ENCODE peak calls at places on chromosomes 12 and 14, in six cellular contexts. F is activated gamma-delta T cell; D is NAMALWA; C is fibroblast of villous mesenchyme; P is SIG-M5; W is stimulated activated CD4-positive, alpha-beta T cell treated with anti-CD3 and anti-CD28 coated beads, Interleukin-4, amount 100 ng/mL, for 1 hour. N is an unnamed sample.

GRCh38 chr12:10395390-10395998 is 5.7 kb upstream of the KLRK1 start:
- DNase-seq in F (no peak), D (peak; percentile 81), C (peak; percentile 94), P (peak; percentile 89), W (no peak), N (no peak)

GRCh38 chr12:65822732-65823480 is 1.4 kb upstream of the HMGA2 start:
- DNase-seq in F (no peak), D (no peak), C (peak; percentile 83), P (no peak), W (no peak), N (no peak)

GRCh38 chr14:64410084-64410774 is 22.1 kb downstream of the MTHFD1 start:
- DNase-seq in F (no peak), D (no peak), C (peak; percentile 49), P (no peak), W (no peak), N (no peak)

GRCh38 chr12:21183721-21184275 is 52.8 kb downstream of the SLCO1B1 start:
- DNase-seq in F (no peak), D (no peak), C (no peak), P (no peak), W (no peak), N (no peak)

GRCh38 chr12:128455849-128456248 is 188.9 kb downstream of the TMEM132C start:
- DNase-seq in F (no peak), D (no peak), C (peak; percentile 7), P (no peak), W (no peak), N (no peak)

GRCh38 chr14:60348211-60348610 is 99.2 kb downstream of the PPM1A start:
- DNase-seq in F (no peak), D (no peak), C (no peak), P (no peak), W (no peak), N (no peak)

GRCh38 chr14:54762296-54762695 is 140.3 kb downstream of the GCH1 start:
- DNase-seq in F (no peak), D (no peak), C (peak; percentile 25), P (no peak), W (no peak), N (no peak)

GRCh38 chr12:53252349-53252916 is 15.7 kb upstream of the ESPL1 start:
- DNase-seq in F (no peak), D (no peak), C (no peak), P (no peak), W (no peak), N (no peak)

GRCh38 chr14:89303452-89304435 is 113.3 kb downstream of the FOXN3 start:
- DNase-seq in F (no peak), D (peak; percentile 94), C (peak; percentile 97), P (peak; percentile 75), W (no peak), N (no peak)

GRCh38 chr12:43294881-43295280 is 257.1 kb downstream of the ADAMTS20 start:
- DNase-seq in F (no peak), D (no peak), C (no peak), P (no peak), W (no peak), N (no peak)

GRCh38 chr14:89616425-89617141 is 199.6 kb upstream of the FOXN3 start:
- DNase-seq in F (no peak), D (peak; percentile 13), C (peak; percentile 67), P (no peak), W (no peak), N (peak; percentile 71)

GRCh38 chr12:94942663-94943062 is 60.8 kb downstream of the NDUFA12 start:
- DNase-seq in F (no peak), D (no peak), C (no peak), P (no peak), W (no peak), N (no peak)

GRCh38 chr12:68175566-68176033 is 16.1 kb upstream of the IFNG start:
- DNase-seq in F (no peak), D (peak; percentile 62), C (no peak), P (no peak), W (peak; percentile 36), N (peak; percentile 81)

GRCh38 chr14:103078420-103078749 is 5.6 kb upstream of the LBHD2 start:
- DNase-seq in F (no peak), D (peak; percentile 87), C (peak; percentile 84), P (no peak), W (peak; percentile 71), N (peak; percentile 91)

GRCh38 chr12:67827820-67828383 is 161.3 kb upstream of the IFNG-AS1 start:
- DNase-seq in F (no peak), D (no peak), C (peak; percentile 89), P (no peak), W (peak; percentile 42), N (peak; percentile 81)

GRCh38 chr14:79254069-79254775 is 957.1 kb downstream of the DIO2 start:
- DNase-seq in F (no peak), D (no peak), C (peak; percentile 9), P (no peak), W (no peak), N (no peak)

GRCh38 chr12:3004655-3005565 is 45.7 kb downstream of the TEAD4 start:
- DNase-seq in F (no peak), D (peak; percentile 50), C (no peak), P (no peak), W (no peak), N (no peak)

GRCh38 chr14:45249847-45250575 is 3.0 kb downstream of the MIS18BP1 start:
- DNase-seq in F (no peak), D (peak; percentile 11), C (peak; percentile 100), P (no peak), W (no peak), N (no peak)

GRCh38 chr14:99215277-99215676 is 56.7 kb downstream of the BCL11B start:
- DNase-seq in F (no peak), D (no peak), C (peak; percentile 12), P (no peak), W (no peak), N (no peak)

GRCh38 chr12:53805067-53805466 is 53.3 kb upstream of the CISTR start:
- DNase-seq in F (no peak), D (no peak), C (no peak), P (no peak), W (no peak), N (no peak)

GRCh38 chr12:127271776-127272175 is 995.2 kb upstream of the TMEM132C start:
- DNase-seq in F (no peak), D (no peak), C (no peak), P (no peak), W (no peak), N (no peak)

GRCh38 chr12:58387199-58387598 is 445.8 kb downstream of the ATP23 start:
- DNase-seq in F (no peak), D (no peak), C (no peak), P (no peak), W (no peak), N (no peak)

GRCh38 chr12:118302053-118302452 is 70.7 kb downstream of the TAOK3 start:
- DNase-seq in F (no peak), D (no peak), C (peak; percentile 48), P (no peak), W (no peak), N (no peak)

GRCh38 chr14:30298266-30298795 is 260.6 kb upstream of the G2E3 start:
- DNase-seq in F (no peak), D (no peak), C (no peak), P (no peak), W (no peak), N (no peak)

GRCh38 chr12:68113644-68114043 is 45.9 kb downstream of the IFNG start:
- DNase-seq in F (no peak), D (peak; percentile 60), C (no peak), P (no peak), W (peak; percentile 45), N (peak; percentile 78)

GRCh38 chr14:105879867-105880561 is 353.6 kb downstream of the TMEM121 start:
- DNase-seq in F (no peak), D (no peak), C (no peak), P (no peak), W (no peak), N (peak; percentile 59)

GRCh38 chr14:72462041-72462440 is 431.9 kb downstream of the DPF3 start:
- DNase-seq in F (no peak), D (no peak), C (no peak), P (no peak), W (no peak), N (no peak)

GRCh38 chr12:43891856-43892574 is 56.1 kb downstream of the TMEM117 start:
- DNase-seq in F (no peak), D (no peak), C (no peak), P (no peak), W (no peak), N (no peak)

GRCh38 chr12:71551529-71551928 is 111.9 kb downstream of the LGR5 start:
- DNase-seq in F (no peak), D (peak; percentile 20), C (peak; percentile 31), P (no peak), W (no peak), N (no peak)

GRCh38 chr12:31876568-31877424 is 82.4 kb upstream of the RESF1 start:
- DNase-seq in F (no peak), D (no peak), C (peak; percentile 37), P (no peak), W (no peak), N (no peak)

GRCh38 chr12:65055874-65056273 is 65.2 kb downstream of the WIF1 start:
- DNase-seq in F (no peak), D (no peak), C (no peak), P (no peak), W (no peak), N (no peak)

GRCh38 chr12:130385193-130385592 is 47.5 kb downstream of the PIWIL1 start:
- DNase-seq in F (no peak), D (no peak), C (no peak), P (no peak), W (no peak), N (no peak)

GRCh38 chr12:19916193-19916498 is 452.2 kb upstream of the PDE3A start:
- DNase-seq in F (no peak), D (no peak), C (no peak), P (no peak), W (no peak), N (no peak)

GRCh38 chr12:49219417-49220026 is 30.6 kb upstream of the TUBA1A start:
- DNase-seq in F (no peak), D (no peak), C (no peak), P (no peak), W (no peak), N (no peak)

GRCh38 chr12:50192908-50193307 is 25.7 kb upstream of the CERS5 start:
- DNase-seq in F (no peak), D (no peak), C (no peak), P (no peak), W (no peak), N (no peak)

GRCh38 chr12:68501226-68501625 is 109.5 kb upstream of the RAP1B start:
- DNase-seq in F (no peak), D (no peak), C (no peak), P (no peak), W (no peak), N (no peak)